ENCODE peak calls at places on chromosomes 3 and 15, in four cellular contexts. One of them, this sample, is unnamed.

GRCh38 chr15:83282859-83283812 is 1.3 kb downstream of the BNC1 start:
- DNase-seq in GM23248: peak
- DNase-seq in stimulated activated CD4-positive, alpha-beta T cell treated with anti-CD3 and anti-CD28 coated beads, Interleukin-15, amount 100 ng/mL, for 48 hours: no peak
- DNase-seq in iris pigment epithelial cell: peak
- DNase-seq in this sample: peak

GRCh38 chr3:109234300-109234699 is 82.0 kb downstream of the DPPA2 start:
- DNase-seq in GM23248: no peak
- DNase-seq in stimulated activated CD4-positive, alpha-beta T cell treated with anti-CD3 and anti-CD28 coated beads, Interleukin-15, amount 100 ng/mL, for 48 hours: no peak
- DNase-seq in iris pigment epithelial cell: no peak
- DNase-seq in this sample: peak

GRCh38 chr3:42489937-42490227 is 12.6 kb upstream of the VIPR1 start:
- DNase-seq in GM23248: no peak
- DNase-seq in stimulated activated CD4-positive, alpha-beta T cell treated with anti-CD3 and anti-CD28 coated beads, Interleukin-15, amount 100 ng/mL, for 48 hours: no peak
- DNase-seq in iris pigment epithelial cell: no peak
- DNase-seq in this sample: no peak

GRCh38 chr15:62569460-62570404 is 404.6 kb upstream of the C2CD4B start:
- DNase-seq in GM23248: peak
- DNase-seq in stimulated activated CD4-positive, alpha-beta T cell treated with anti-CD3 and anti-CD28 coated beads, Interleukin-15, amount 100 ng/mL, for 48 hours: no peak
- DNase-seq in iris pigment epithelial cell: peak
- DNase-seq in this sample: no peak

GRCh38 chr3:193987186-193987585 is 148.8 kb upstream of the HES1 start:
- DNase-seq in GM23248: peak
- DNase-seq in stimulated activated CD4-positive, alpha-beta T cell treated with anti-CD3 and anti-CD28 coated beads, Interleukin-15, amount 100 ng/mL, for 48 hours: no peak
- DNase-seq in iris pigment epithelial cell: no peak
- DNase-seq in this sample: no peak

GRCh38 chr3:102329561-102329960 is 105.3 kb upstream of the ZPLD1 start:
- DNase-seq in GM23248: no peak
- DNase-seq in stimulated activated CD4-positive, alpha-beta T cell treated with anti-CD3 and anti-CD28 coated beads, Interleukin-15, amount 100 ng/mL, for 48 hours: no peak
- DNase-seq in iris pigment epithelial cell: no peak
- DNase-seq in this sample: no peak

GRCh38 chr15:70374096-70374495 is 276.4 kb upstream of the TLE3 start:
- DNase-seq in GM23248: no peak
- DNase-seq in stimulated activated CD4-positive, alpha-beta T cell treated with anti-CD3 and anti-CD28 coated beads, Interleukin-15, amount 100 ng/mL, for 48 hours: no peak
- DNase-seq in iris pigment epithelial cell: no peak
- DNase-seq in this sample: no peak

GRCh38 chr3:16462679-16463078 is 50.8 kb downstream of the RFTN1 start:
- DNase-seq in GM23248: no peak
- DNase-seq in stimulated activated CD4-positive, alpha-beta T cell treated with anti-CD3 and anti-CD28 coated beads, Interleukin-15, amount 100 ng/mL, for 48 hours: no peak
- DNase-seq in iris pigment epithelial cell: no peak
- DNase-seq in this sample: no peak

GRCh38 chr3:107705046-107705445 is 182.3 kb downstream of the BBX start:
- DNase-seq in GM23248: no peak
- DNase-seq in stimulated activated CD4-positive, alpha-beta T cell treated with anti-CD3 and anti-CD28 coated beads, Interleukin-15, amount 100 ng/mL, for 48 hours: no peak
- DNase-seq in iris pigment epithelial cell: no peak
- DNase-seq in this sample: no peak

GRCh38 chr15:69457304-69458280 is 5.0 kb downstream of the RPLP1 start:
- DNase-seq in GM23248: no peak
- DNase-seq in stimulated activated CD4-positive, alpha-beta T cell treated with anti-CD3 and anti-CD28 coated beads, Interleukin-15, amount 100 ng/mL, for 48 hours: no peak
- DNase-seq in iris pigment epithelial cell: no peak
- DNase-seq in this sample: peak

GRCh38 chr3:122679467-122680291 is 960 bp upstream of the PARP14 start:
- DNase-seq in GM23248: peak
- DNase-seq in stimulated activated CD4-positive, alpha-beta T cell treated with anti-CD3 and anti-CD28 coated beads, Interleukin-15, amount 100 ng/mL, for 48 hours: no peak
- DNase-seq in iris pigment epithelial cell: peak
- DNase-seq in this sample: peak

GRCh38 chr15:68316061-68316804 is 38.7 kb downstream of the FEM1B start:
- DNase-seq in GM23248: no peak
- DNase-seq in stimulated activated CD4-positive, alpha-beta T cell treated with anti-CD3 and anti-CD28 coated beads, Interleukin-15, amount 100 ng/mL, for 48 hours: no peak
- DNase-seq in iris pigment epithelial cell: no peak
- DNase-seq in this sample: peak

GRCh38 chr3:56303508-56303907 is 164.8 kb downstream of the ERC2 start:
- DNase-seq in GM23248: peak
- DNase-seq in stimulated activated CD4-positive, alpha-beta T cell treated with anti-CD3 and anti-CD28 coated beads, Interleukin-15, amount 100 ng/mL, for 48 hours: no peak
- DNase-seq in iris pigment epithelial cell: peak
- DNase-seq in this sample: peak

This sample was measured in mesendoderm.